ENCODE peak calls at places on chromosomes 4 and X, in four cellular contexts. O is GM12878, U is H1, L is K562. M is an unnamed sample.

GRCh38 chrX:39519213-39519544 is 578.6 kb downstream of the BCOR start:
- DNase-seq in U (no peak), O (no peak), L (no peak), M (no peak)

GRCh38 chr4:88527787-88528186 is 4.2 kb upstream of the PYURF start:
- DNase-seq in U (no peak), L (no peak), O (peak), M (no peak)

GRCh38 chrX:135477576-135477975 is 42.9 kb upstream of the INTS6L start:
- DNase-seq in U (peak), O (no peak), L (peak), M (peak)

GRCh38 chr4:6446538-6447451 is 25.6 kb downstream of the PPP2R2C start:
- DNase-seq in U (no peak), O (no peak), L (no peak), M (no peak)

GRCh38 chr4:117324851-117325491 is 239.6 kb upstream of the TRAM1L1 start:
- DNase-seq in O (no peak), L (no peak), U (no peak), M (no peak)

GRCh38 chr4:3253808-3254207 is 4.8 kb downstream of the MSANTD1 start:
- DNase-seq in U (no peak), O (no peak), L (no peak), M (no peak)

GRCh38 chrX:101931104-101931493 is 728 bp downstream of the ZMAT1 start:
- DNase-seq in U (no peak), L (no peak), O (no peak), M (no peak)

GRCh38 chr4:23934223-23934622 is 44.4 kb upstream of the PPARGC1A start:
- DNase-seq in L (no peak), O (no peak), U (no peak), M (no peak)

GRCh38 chr4:8830611-8831200 is 40.9 kb downstream of the HMX1 start:
- DNase-seq in O (no peak), L (no peak), U (no peak), M (no peak)
- TF ChIP-seq MAX in O (no peak), L (no peak), U (no peak), M (no peak)

GRCh38 chr4:126871810-126872209 is 760.9 kb upstream of the INTU start:
- DNase-seq in L (no peak), U (no peak), O (no peak), M (no peak)
- TF ChIP-seq HDAC6 in L (no peak), U (no peak), O (no peak), M (no peak)

GRCh38 chr4:99722006-99722405 is 64.4 kb upstream of the C4orf54 start:
- DNase-seq in O (no peak), L (no peak), U (no peak), M (no peak)

GRCh38 chr4:99720206-99720605 is 62.6 kb upstream of the C4orf54 start:
- DNase-seq in U (no peak), O (no peak), L (no peak), M (no peak)

GRCh38 chr4:99723555-99724450 is 66.2 kb upstream of the C4orf54 start:
- DNase-seq in L (peak), U (no peak), O (no peak), M (peak)

DNA sequence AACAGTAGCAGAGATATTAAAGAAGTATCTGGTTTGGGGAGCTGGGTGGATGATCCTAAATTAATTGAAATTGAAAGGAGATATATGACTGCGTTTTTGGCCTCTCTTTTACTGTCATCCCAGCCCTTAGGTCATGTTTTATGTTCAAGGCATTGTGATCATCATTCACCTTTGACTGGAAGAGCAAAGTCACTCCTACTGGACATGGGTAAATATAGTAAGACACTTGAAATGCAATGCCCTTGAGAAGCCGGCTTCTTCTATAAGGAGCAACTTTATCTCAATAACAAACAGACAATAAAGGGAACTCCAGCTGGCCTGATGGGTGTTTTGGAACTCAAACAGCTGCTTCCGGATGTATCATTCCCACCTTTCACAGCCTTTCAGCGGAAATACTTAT is 65.0 kb upstream of the C4orf54 start:
- DNase-seq in O (no peak), U (no peak), L (no peak), M (no peak)
- TF ChIP-seq MAX in O (no peak), U (no peak), L (no peak), M (no peak)

GRCh38 chr4:180538384-180539052 is 1704.7 kb upstream of the TENM3 start:
- DNase-seq in O (no peak), L (no peak), U (no peak), M (no peak)
- TF ChIP-seq HDAC6 in O (no peak), L (no peak), U (no peak), M (no peak)

GRCh38 chrX:2412131-2412530 is 88.6 kb downstream of the DHRSX start:
- DNase-seq in U (no peak), L (no peak), O (no peak), M (no peak)
- TF ChIP-seq MAX in U (no peak), L (no peak), O (no peak), M (no peak)

GRCh38 chr4:73970945-73971344 is 10.9 kb downstream of the PF4 start:
- DNase-seq in U (no peak), L (no peak), O (no peak), M (no peak)

GRCh38 chr4:73970011-73970410 is 11.8 kb downstream of the PF4 start:
- DNase-seq in O (no peak), U (no peak), L (no peak), M (no peak)

GRCh38 chr4:73967891-73968290 is 13.9 kb downstream of the PF4 start:
- DNase-seq in U (no peak), L (no peak), O (no peak), M (no peak)

GRCh38 chr4:73962724-73963123 is 19.1 kb downstream of the PF4 start:
- DNase-seq in O (no peak), L (no peak), U (no peak), M (no peak)

DNA sequence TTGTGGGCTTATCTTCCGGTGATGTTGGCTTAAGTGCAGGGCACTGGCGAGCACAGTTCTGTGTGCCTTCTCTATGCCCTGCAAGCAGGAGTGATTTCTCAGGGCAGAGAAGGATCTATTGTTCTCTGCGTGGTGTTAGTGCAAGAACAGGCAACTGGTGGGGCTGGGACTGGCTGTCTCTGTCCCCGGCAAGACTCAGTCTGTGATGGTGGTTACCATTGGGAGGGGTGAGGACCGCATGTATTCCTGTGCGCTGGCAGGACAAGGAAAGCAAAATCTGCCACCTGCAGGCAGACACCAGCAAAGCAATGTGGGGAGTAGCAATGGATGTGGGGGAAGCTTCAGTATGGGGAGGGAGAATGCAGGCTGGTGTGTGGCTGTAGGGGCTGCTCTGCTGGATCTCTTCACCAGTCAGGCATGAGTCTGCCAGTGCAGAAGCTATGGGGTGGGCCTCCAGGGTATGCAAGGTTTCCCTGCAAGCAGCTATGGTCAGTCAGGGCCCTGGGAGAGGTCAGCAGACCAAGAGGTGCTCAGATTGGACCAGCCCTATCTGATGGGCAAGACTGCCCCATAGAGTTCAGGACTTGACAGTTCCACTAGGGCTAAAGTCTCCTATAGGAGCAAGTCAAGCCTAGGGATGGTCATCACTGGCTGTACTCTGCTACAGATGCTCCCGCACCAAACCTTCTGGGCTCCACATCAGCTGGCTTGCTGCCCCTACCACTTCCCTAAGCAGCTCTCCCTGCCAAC is 16.8 kb downstream of the PF4 start:
- DNase-seq in O (no peak), U (no peak), L (no peak), M (peak)
- TF ChIP-seq HDAC6 in O (no peak), U (no peak), L (no peak), M (no peak)

DNA sequence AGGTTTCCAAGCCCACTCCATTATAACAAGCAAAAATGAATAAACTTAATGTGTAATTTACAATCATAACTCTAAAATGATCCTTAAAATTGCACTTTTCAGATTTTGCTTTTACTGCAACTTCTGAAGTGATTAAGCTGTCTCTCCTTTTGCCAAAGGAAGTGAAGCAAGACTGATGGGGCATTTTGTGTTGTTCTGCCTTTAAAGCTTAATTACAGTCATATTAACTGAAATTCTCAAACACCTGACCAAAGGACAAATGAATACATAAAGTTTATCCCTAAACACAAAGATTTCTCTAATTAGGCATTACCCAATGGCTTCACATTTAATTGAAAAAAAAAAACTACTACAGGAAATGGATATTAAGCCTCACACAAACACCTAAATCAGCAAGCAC is 101.8 kb downstream of the ATP11C start:
- DNase-seq in O (no peak), U (no peak), L (no peak), M (no peak)
- TF ChIP-seq MAX in O (no peak), U (no peak), L (no peak), M (no peak)